ENCODE peak calls at places on chromosomes 16 and 17, in eight cellular contexts. One of them, this sample, is unnamed.

GRCh38 chr17:27315322-27315721 is 21.4 kb downstream of the WSB1 start:
- DNase-seq in dorsolateral prefrontal cortex: peak
- DNase-seq in upper lobe of right lung: peak
- DNase-seq in testis: peak
- DNase-seq in sigmoid colon: peak
- DNase-seq in mesothelial cell of epicardium: peak
- DNase-seq in CD4-positive, alpha-beta T cell: no peak
- DNase-seq in ovary: peak
- DNase-seq in this sample: peak

GRCh38 chr17:45022655-45023339 is 28.6 kb downstream of the DCAKD start:
- DNase-seq in ovary: no peak
- DNase-seq in sigmoid colon: no peak
- DNase-seq in upper lobe of right lung: no peak
- DNase-seq in dorsolateral prefrontal cortex: no peak
- DNase-seq in CD4-positive, alpha-beta T cell: no peak
- DNase-seq in mesothelial cell of epicardium: no peak
- DNase-seq in testis: no peak
- DNase-seq in this sample: no peak

GRCh38 chr16:48366165-48367093 is 18.8 kb downstream of the SIAH1 start:
- DNase-seq in sigmoid colon: peak
- DNase-seq in testis: no peak
- DNase-seq in upper lobe of right lung: no peak
- DNase-seq in ovary: no peak
- DNase-seq in CD4-positive, alpha-beta T cell: peak
- DNase-seq in mesothelial cell of epicardium: no peak
- DNase-seq in dorsolateral prefrontal cortex: no peak
- DNase-seq in this sample: no peak

GRCh38 chr17:18323007-18323406 is 7.9 kb downstream of the SMCR8 start:
- DNase-seq in mesothelial cell of epicardium: no peak
- DNase-seq in dorsolateral prefrontal cortex: no peak
- DNase-seq in testis: no peak
- DNase-seq in CD4-positive, alpha-beta T cell: no peak
- DNase-seq in upper lobe of right lung: no peak
- DNase-seq in ovary: no peak
- DNase-seq in sigmoid colon: peak
- DNase-seq in this sample: peak

GRCh38 chr17:29243792-29244191 is 2.9 kb upstream of the CRYBA1 start:
- DNase-seq in sigmoid colon: no peak
- DNase-seq in CD4-positive, alpha-beta T cell: no peak
- DNase-seq in ovary: no peak
- DNase-seq in testis: peak
- DNase-seq in upper lobe of right lung: no peak
- DNase-seq in mesothelial cell of epicardium: no peak
- DNase-seq in dorsolateral prefrontal cortex: no peak
- DNase-seq in this sample: no peak

GRCh38 chr17:12613566-12613965 is 52.1 kb upstream of the MYOCD start:
- DNase-seq in upper lobe of right lung: no peak
- DNase-seq in sigmoid colon: no peak
- DNase-seq in dorsolateral prefrontal cortex: no peak
- DNase-seq in testis: no peak
- DNase-seq in CD4-positive, alpha-beta T cell: no peak
- DNase-seq in mesothelial cell of epicardium: no peak
- DNase-seq in ovary: no peak
- DNase-seq in this sample: no peak

GRCh38 chr16:49748322-49748721 is 107.6 kb downstream of the ZNF423 start:
- DNase-seq in sigmoid colon: peak
- DNase-seq in dorsolateral prefrontal cortex: no peak
- DNase-seq in CD4-positive, alpha-beta T cell: no peak
- DNase-seq in testis: no peak
- DNase-seq in upper lobe of right lung: no peak
- DNase-seq in ovary: peak
- DNase-seq in mesothelial cell of epicardium: no peak
- DNase-seq in this sample: no peak

GRCh38 chr17:44309472-44309871 is 1.1 kb downstream of the RUNDC3A start:
- DNase-seq in mesothelial cell of epicardium: no peak
- DNase-seq in ovary: no peak
- DNase-seq in sigmoid colon: no peak
- DNase-seq in testis: no peak
- DNase-seq in dorsolateral prefrontal cortex: no peak
- DNase-seq in CD4-positive, alpha-beta T cell: no peak
- DNase-seq in upper lobe of right lung: no peak
- DNase-seq in this sample: no peak

GRCh38 chr16:68921654-68922053 is 78.3 kb downstream of the TANGO6 start:
- DNase-seq in mesothelial cell of epicardium: no peak
- DNase-seq in testis: no peak
- DNase-seq in sigmoid colon: no peak
- DNase-seq in dorsolateral prefrontal cortex: no peak
- DNase-seq in upper lobe of right lung: no peak
- DNase-seq in CD4-positive, alpha-beta T cell: no peak
- DNase-seq in ovary: no peak
- DNase-seq in this sample: no peak

GRCh38 chr16:17927015-17927414 is 409.5 kb downstream of the NPIPA8 start:
- DNase-seq in ovary: no peak
- DNase-seq in sigmoid colon: no peak
- DNase-seq in testis: no peak
- DNase-seq in upper lobe of right lung: no peak
- DNase-seq in dorsolateral prefrontal cortex: no peak
- DNase-seq in CD4-positive, alpha-beta T cell: no peak
- DNase-seq in mesothelial cell of epicardium: no peak
- DNase-seq in this sample: no peak

GRCh38 chr17:12021604-12022003 is 927 bp downstream of the MAP2K4 start:
- DNase-seq in sigmoid colon: no peak
- DNase-seq in upper lobe of right lung: no peak
- DNase-seq in mesothelial cell of epicardium: no peak
- DNase-seq in CD4-positive, alpha-beta T cell: no peak
- DNase-seq in testis: no peak
- DNase-seq in ovary: no peak
- DNase-seq in dorsolateral prefrontal cortex: no peak
- DNase-seq in this sample: no peak

GRCh38 chr17:55710410-55710809 is 12.3 kb downstream of the TMEM100 start:
- DNase-seq in testis: no peak
- DNase-seq in dorsolateral prefrontal cortex: no peak
- DNase-seq in sigmoid colon: no peak
- DNase-seq in ovary: no peak
- DNase-seq in upper lobe of right lung: no peak
- DNase-seq in mesothelial cell of epicardium: no peak
- DNase-seq in CD4-positive, alpha-beta T cell: no peak
- DNase-seq in this sample: no peak

GRCh38 chr17:17822189-17822978 is 14.4 kb downstream of the SREBF1 start:
- DNase-seq in sigmoid colon: peak
- DNase-seq in dorsolateral prefrontal cortex: peak
- DNase-seq in testis: peak
- DNase-seq in upper lobe of right lung: no peak
- DNase-seq in mesothelial cell of epicardium: no peak
- DNase-seq in CD4-positive, alpha-beta T cell: no peak
- DNase-seq in ovary: peak
- DNase-seq in this sample: no peak

GRCh38 chr16:87747626-87748025 is 18.2 kb downstream of the KLHDC4 start:
- DNase-seq in CD4-positive, alpha-beta T cell: no peak
- DNase-seq in upper lobe of right lung: no peak
- DNase-seq in dorsolateral prefrontal cortex: no peak
- DNase-seq in mesothelial cell of epicardium: no peak
- DNase-seq in ovary: no peak
- DNase-seq in sigmoid colon: no peak
- DNase-seq in testis: no peak
- DNase-seq in this sample: no peak
- TF ChIP-seq CTCF in CD4-positive, alpha-beta T cell: no peak
- TF ChIP-seq CTCF in upper lobe of right lung: no peak
- TF ChIP-seq CTCF in dorsolateral prefrontal cortex: no peak
- TF ChIP-seq CTCF in mesothelial cell of epicardium: no peak
- TF ChIP-seq CTCF in ovary: no peak
- TF ChIP-seq CTCF in sigmoid colon: no peak
- TF ChIP-seq CTCF in testis: no peak
- TF ChIP-seq CTCF in this sample: no peak

DNA sequence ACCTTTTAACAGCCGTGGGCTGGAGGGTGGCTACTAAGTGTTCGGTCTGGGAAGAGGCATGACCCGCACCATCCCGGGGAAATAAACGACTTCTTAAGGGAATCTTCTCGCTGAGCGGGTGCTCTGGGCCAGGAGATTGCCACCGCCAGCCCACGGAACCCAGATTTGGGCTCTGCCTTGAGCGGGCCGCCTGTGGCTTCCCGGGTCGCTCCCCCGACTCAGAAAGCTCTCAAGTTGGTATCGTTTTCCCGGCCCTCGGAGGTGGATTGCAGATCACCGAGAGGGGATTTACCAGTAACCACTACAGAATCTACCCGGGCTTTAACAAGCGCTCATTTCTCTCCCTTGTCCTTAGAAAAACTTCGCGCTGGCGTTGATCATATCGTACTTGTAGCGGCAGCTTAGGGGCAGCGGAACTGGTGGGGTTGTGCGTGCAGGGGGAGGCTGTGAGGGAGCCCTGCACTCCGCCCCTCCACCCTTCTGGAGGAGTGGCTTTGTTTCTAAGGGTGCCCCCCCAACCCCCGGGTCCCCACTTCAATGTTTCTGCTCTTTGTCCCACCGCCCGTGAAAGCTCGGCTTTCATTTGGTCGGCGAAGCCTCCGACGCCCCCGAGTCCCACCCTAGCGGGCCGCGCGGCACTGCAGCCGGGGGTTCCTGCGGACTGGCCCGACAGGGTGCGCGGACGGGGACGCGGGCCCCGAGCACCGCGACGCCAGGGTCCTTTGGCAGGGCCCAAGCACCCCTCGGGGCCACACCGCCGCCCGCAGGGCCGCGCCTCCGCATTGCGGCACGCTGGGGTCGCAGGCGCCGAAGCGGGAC is 3.6 kb upstream of the CBX4 start:
- DNase-seq in CD4-positive, alpha-beta T cell: no peak
- DNase-seq in testis: no peak
- DNase-seq in dorsolateral prefrontal cortex: no peak
- DNase-seq in mesothelial cell of epicardium: no peak
- DNase-seq in sigmoid colon: no peak
- DNase-seq in upper lobe of right lung: no peak
- DNase-seq in ovary: peak
- DNase-seq in this sample: no peak
- TF ChIP-seq CTCF in CD4-positive, alpha-beta T cell: no peak
- TF ChIP-seq CTCF in testis: peak
- TF ChIP-seq CTCF in dorsolateral prefrontal cortex: no peak
- TF ChIP-seq CTCF in mesothelial cell of epicardium: no peak
- TF ChIP-seq CTCF in sigmoid colon: no peak
- TF ChIP-seq CTCF in upper lobe of right lung: no peak
- TF ChIP-seq CTCF in ovary: peak
- TF ChIP-seq CTCF in this sample: no peak

GRCh38 chr17:40722146-40722720 is 18.7 kb upstream of the KRT24 start:
- DNase-seq in sigmoid colon: no peak
- DNase-seq in ovary: no peak
- DNase-seq in upper lobe of right lung: no peak
- DNase-seq in mesothelial cell of epicardium: no peak
- DNase-seq in testis: no peak
- DNase-seq in CD4-positive, alpha-beta T cell: no peak
- DNase-seq in dorsolateral prefrontal cortex: no peak
- DNase-seq in this sample: no peak

GRCh38 chr17:40727447-40728231 is 24.1 kb upstream of the KRT24 start:
- DNase-seq in sigmoid colon: no peak
- DNase-seq in upper lobe of right lung: no peak
- DNase-seq in ovary: no peak
- DNase-seq in testis: no peak
- DNase-seq in dorsolateral prefrontal cortex: no peak
- DNase-seq in CD4-positive, alpha-beta T cell: no peak
- DNase-seq in mesothelial cell of epicardium: no peak
- DNase-seq in this sample: no peak

GRCh38 chr17:40730974-40731373 is 24.2 kb downstream of the KRT25 start:
- DNase-seq in mesothelial cell of epicardium: no peak
- DNase-seq in upper lobe of right lung: no peak
- DNase-seq in ovary: no peak
- DNase-seq in dorsolateral prefrontal cortex: no peak
- DNase-seq in sigmoid colon: no peak
- DNase-seq in testis: no peak
- DNase-seq in CD4-positive, alpha-beta T cell: no peak
- DNase-seq in this sample: no peak

GRCh38 chr17:40724656-40725055 is 21.1 kb upstream of the KRT24 start:
- DNase-seq in dorsolateral prefrontal cortex: no peak
- DNase-seq in sigmoid colon: no peak
- DNase-seq in mesothelial cell of epicardium: no peak
- DNase-seq in CD4-positive, alpha-beta T cell: no peak
- DNase-seq in ovary: no peak
- DNase-seq in upper lobe of right lung: no peak
- DNase-seq in testis: no peak
- DNase-seq in this sample: no peak

DNA sequence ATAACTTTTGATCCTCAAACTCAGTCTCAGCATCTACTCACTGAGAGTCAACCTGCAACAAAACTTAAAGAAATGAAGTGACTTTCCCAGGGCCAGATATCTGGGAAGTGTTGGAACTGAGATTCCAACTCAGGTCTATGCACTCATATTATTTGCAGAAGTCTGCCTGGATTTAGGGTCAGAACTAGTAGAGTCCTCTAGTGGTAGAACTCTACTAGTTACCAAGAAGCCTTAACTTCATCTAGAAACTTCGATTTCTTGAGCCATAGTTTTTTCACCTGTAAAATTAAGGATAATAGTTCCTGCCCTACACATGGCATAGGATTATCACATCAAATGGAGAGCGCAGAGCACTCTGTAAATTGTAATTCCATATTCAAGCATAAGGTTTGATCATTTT is 23.4 kb upstream of the KRT24 start:
- DNase-seq in ovary: no peak
- DNase-seq in CD4-positive, alpha-beta T cell: no peak
- DNase-seq in mesothelial cell of epicardium: no peak
- DNase-seq in dorsolateral prefrontal cortex: no peak
- DNase-seq in testis: no peak
- DNase-seq in upper lobe of right lung: no peak
- DNase-seq in sigmoid colon: no peak
- DNase-seq in this sample: no peak
- TF ChIP-seq CTCF in ovary: no peak
- TF ChIP-seq CTCF in CD4-positive, alpha-beta T cell: peak
- TF ChIP-seq CTCF in mesothelial cell of epicardium: no peak
- TF ChIP-seq CTCF in dorsolateral prefrontal cortex: no peak
- TF ChIP-seq CTCF in testis: no peak
- TF ChIP-seq CTCF in upper lobe of right lung: peak
- TF ChIP-seq CTCF in sigmoid colon: no peak
- TF ChIP-seq CTCF in this sample: peak

DNA sequence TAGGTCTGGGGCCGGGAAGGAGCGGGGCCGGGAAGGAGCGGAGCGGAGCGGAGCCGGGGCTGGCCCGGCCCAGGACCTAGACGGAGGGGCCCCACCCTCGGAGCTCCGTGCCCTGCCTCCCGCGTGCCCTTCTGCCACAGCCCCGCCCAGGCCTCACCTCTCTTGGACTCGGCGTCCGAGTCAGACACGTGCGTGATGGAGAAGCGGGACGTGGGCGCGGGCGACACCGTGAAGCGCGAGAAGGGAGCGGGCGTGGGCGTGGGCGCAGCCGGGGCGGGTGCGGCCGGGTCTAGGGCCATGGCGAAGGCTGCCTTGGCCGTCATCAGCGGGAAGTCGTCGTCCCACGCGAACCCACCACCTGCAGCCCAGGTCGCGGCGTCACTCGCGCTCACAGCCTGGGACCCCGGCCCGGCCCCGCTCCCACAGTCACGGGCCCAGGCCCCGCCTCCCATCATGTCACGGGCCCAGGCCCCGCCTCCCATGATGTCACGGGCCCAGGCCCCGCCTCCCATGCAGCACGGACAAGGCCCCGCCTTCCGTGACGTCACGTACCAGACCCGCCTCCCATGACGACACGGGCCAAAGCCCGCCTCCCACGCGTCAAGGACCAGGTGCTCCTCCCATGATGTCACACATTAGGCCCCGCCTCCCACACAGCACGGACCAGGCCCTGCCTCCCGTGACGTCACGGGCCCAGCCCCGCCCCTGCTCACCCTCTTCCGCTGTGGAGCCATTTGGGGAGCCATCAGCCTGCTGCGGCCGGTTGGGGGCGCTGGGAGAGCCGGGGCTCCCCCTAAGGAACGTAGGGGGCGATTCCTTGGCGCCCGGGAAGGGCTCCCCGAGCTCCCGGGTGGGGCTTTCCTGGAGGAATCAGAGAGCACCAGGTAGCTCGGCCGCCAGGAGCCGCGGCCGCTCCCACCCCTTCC is 45.8 kb upstream of the PVALEF start:
- DNase-seq in ovary: peak
- DNase-seq in dorsolateral prefrontal cortex: peak
- DNase-seq in mesothelial cell of epicardium: peak
- DNase-seq in upper lobe of right lung: peak
- DNase-seq in CD4-positive, alpha-beta T cell: peak
- DNase-seq in sigmoid colon: peak
- DNase-seq in testis: peak
- DNase-seq in this sample: peak
- TF ChIP-seq CTCF in ovary: peak
- TF ChIP-seq CTCF in dorsolateral prefrontal cortex: peak
- TF ChIP-seq CTCF in mesothelial cell of epicardium: no peak
- TF ChIP-seq CTCF in upper lobe of right lung: no peak
- TF ChIP-seq CTCF in CD4-positive, alpha-beta T cell: no peak
- TF ChIP-seq CTCF in sigmoid colon: no peak
- TF ChIP-seq CTCF in testis: no peak
- TF ChIP-seq CTCF in this sample: no peak